ENCODE peak calls at places on chromosome 19, in eight cellular contexts. One of them, this sample, is unnamed.
A peak's percentile ranks its signal among the peaks of the same experiment; 100 is the strongest.

GRCh38 chr19:44912854-44913253 is 1.6 kb upstream of the APOC1 start:
- DNase-seq in stimulated activated CD8-positive, alpha-beta memory T cell treated with anti-CD3 and anti-CD28 coated beads, Interleukin-7, amount 100 ng/mL, for 1 hour: no peak
- DNase-seq in stimulated activated CD4-positive, alpha-beta T cell treated with anti-CD3 and anti-CD28 coated beads, TNF-alpha, amount 100 ng/mL, for 1 hour: no peak
- DNase-seq in KBM-7: no peak
- DNase-seq in cardiac muscle cell: peak; percentile 79
- DNase-seq in lung: no peak
- DNase-seq in HTR-8/SVneo: no peak
- DNase-seq in WTC11: no peak
- DNase-seq in this sample: no peak

GRCh38 chr19:44985445-44985844 is 15.8 kb upstream of the RELB start:
- DNase-seq in lung: no peak
- DNase-seq in KBM-7: no peak
- DNase-seq in cardiac muscle cell: no peak
- DNase-seq in stimulated activated CD8-positive, alpha-beta memory T cell treated with anti-CD3 and anti-CD28 coated beads, Interleukin-7, amount 100 ng/mL, for 1 hour: no peak
- DNase-seq in WTC11: no peak
- DNase-seq in HTR-8/SVneo: no peak
- DNase-seq in stimulated activated CD4-positive, alpha-beta T cell treated with anti-CD3 and anti-CD28 coated beads, TNF-alpha, amount 100 ng/mL, for 1 hour: no peak
- DNase-seq in this sample: no peak

GRCh38 chr19:2042485-2043268 is 8.4 kb downstream of the MKNK2 start:
- DNase-seq in lung: no peak
- DNase-seq in stimulated activated CD4-positive, alpha-beta T cell treated with anti-CD3 and anti-CD28 coated beads, TNF-alpha, amount 100 ng/mL, for 1 hour: no peak
- DNase-seq in KBM-7: no peak
- DNase-seq in stimulated activated CD8-positive, alpha-beta memory T cell treated with anti-CD3 and anti-CD28 coated beads, Interleukin-7, amount 100 ng/mL, for 1 hour: no peak
- DNase-seq in WTC11: no peak
- DNase-seq in cardiac muscle cell: peak; percentile 39
- DNase-seq in HTR-8/SVneo: no peak
- DNase-seq in this sample: no peak

GRCh38 chr19:39858541-39858940 is 12.4 kb upstream of the FBL start:
- DNase-seq in KBM-7: no peak
- DNase-seq in WTC11: peak; percentile 54
- DNase-seq in stimulated activated CD8-positive, alpha-beta memory T cell treated with anti-CD3 and anti-CD28 coated beads, Interleukin-7, amount 100 ng/mL, for 1 hour: no peak
- DNase-seq in lung: no peak
- DNase-seq in cardiac muscle cell: no peak
- DNase-seq in stimulated activated CD4-positive, alpha-beta T cell treated with anti-CD3 and anti-CD28 coated beads, TNF-alpha, amount 100 ng/mL, for 1 hour: no peak
- DNase-seq in HTR-8/SVneo: no peak
- DNase-seq in this sample: peak; percentile 18

GRCh38 chr19:11420429-11420893 is 1.3 kb upstream of the RGL3 start:
- DNase-seq in stimulated activated CD4-positive, alpha-beta T cell treated with anti-CD3 and anti-CD28 coated beads, TNF-alpha, amount 100 ng/mL, for 1 hour: no peak
- DNase-seq in lung: no peak
- DNase-seq in cardiac muscle cell: peak; percentile 63
- DNase-seq in WTC11: peak; percentile 35
- DNase-seq in KBM-7: peak; percentile 19
- DNase-seq in stimulated activated CD8-positive, alpha-beta memory T cell treated with anti-CD3 and anti-CD28 coated beads, Interleukin-7, amount 100 ng/mL, for 1 hour: no peak
- DNase-seq in HTR-8/SVneo: no peak
- DNase-seq in this sample: no peak

GRCh38 chr19:7507884-7508283 is 8.0 kb upstream of the ZNF358 start:
- DNase-seq in stimulated activated CD4-positive, alpha-beta T cell treated with anti-CD3 and anti-CD28 coated beads, TNF-alpha, amount 100 ng/mL, for 1 hour: no peak
- DNase-seq in HTR-8/SVneo: peak; percentile 95
- DNase-seq in cardiac muscle cell: peak; percentile 82
- DNase-seq in stimulated activated CD8-positive, alpha-beta memory T cell treated with anti-CD3 and anti-CD28 coated beads, Interleukin-7, amount 100 ng/mL, for 1 hour: no peak
- DNase-seq in lung: peak; percentile 87
- DNase-seq in KBM-7: peak; percentile 40
- DNase-seq in WTC11: peak; percentile 96
- DNase-seq in this sample: peak; percentile 97

GRCh38 chr19:31348416-31349159 is 648 bp downstream of the TSHZ3 start:
- DNase-seq in KBM-7: peak; percentile 25
- DNase-seq in cardiac muscle cell: peak; percentile 43
- DNase-seq in HTR-8/SVneo: no peak
- DNase-seq in stimulated activated CD4-positive, alpha-beta T cell treated with anti-CD3 and anti-CD28 coated beads, TNF-alpha, amount 100 ng/mL, for 1 hour: no peak
- DNase-seq in stimulated activated CD8-positive, alpha-beta memory T cell treated with anti-CD3 and anti-CD28 coated beads, Interleukin-7, amount 100 ng/mL, for 1 hour: no peak
- DNase-seq in WTC11: no peak
- DNase-seq in lung: no peak
- DNase-seq in this sample: peak; percentile 15

GRCh38 chr19:56110515-56111448 is 10.3 kb downstream of the ZNF787 start:
- DNase-seq in KBM-7: no peak
- DNase-seq in cardiac muscle cell: peak; percentile 72
- DNase-seq in WTC11: no peak
- DNase-seq in stimulated activated CD4-positive, alpha-beta T cell treated with anti-CD3 and anti-CD28 coated beads, TNF-alpha, amount 100 ng/mL, for 1 hour: no peak
- DNase-seq in HTR-8/SVneo: no peak
- DNase-seq in stimulated activated CD8-positive, alpha-beta memory T cell treated with anti-CD3 and anti-CD28 coated beads, Interleukin-7, amount 100 ng/mL, for 1 hour: no peak
- DNase-seq in lung: peak; percentile 54
- DNase-seq in this sample: peak; percentile 93

GRCh38 chr19:35870798-35871197 is 2.4 kb downstream of the APLP1 start:
- DNase-seq in WTC11: peak; percentile 53
- DNase-seq in KBM-7: no peak
- DNase-seq in stimulated activated CD4-positive, alpha-beta T cell treated with anti-CD3 and anti-CD28 coated beads, TNF-alpha, amount 100 ng/mL, for 1 hour: no peak
- DNase-seq in stimulated activated CD8-positive, alpha-beta memory T cell treated with anti-CD3 and anti-CD28 coated beads, Interleukin-7, amount 100 ng/mL, for 1 hour: no peak
- DNase-seq in cardiac muscle cell: no peak
- DNase-seq in lung: no peak
- DNase-seq in HTR-8/SVneo: no peak
- DNase-seq in this sample: no peak